ENCODE peak calls at places on chromosomes 6 and 20, in five cellular contexts. F, P, J, C and L are unnamed samples.

GRCh38 chr6:146582857-146583256 is 15.9 kb upstream of the ADGB start:
- DNase-seq in C (no peak), F (peak), J (no peak), P (peak), L (no peak)

GRCh38 chr6:121885399-121886152 is 450.1 kb downstream of the GJA1 start:
- DNase-seq in P (no peak), F (no peak), C (no peak), J (no peak), L (no peak)

GRCh38 chr6:167079853-167080297 is 43.0 kb upstream of the CCR6 start:
- DNase-seq in F (no peak), C (no peak), P (peak), J (no peak), L (no peak)

GRCh38 chr20:5205348-5206210 is 78.8 kb downstream of the CDS2 start:
- DNase-seq in F (peak), C (no peak), J (peak), P (peak), L (peak)

GRCh38 chr6:72850469-72850868 is 228.6 kb downstream of the KCNQ5 start:
- DNase-seq in C (no peak), F (no peak), J (no peak), P (no peak), L (no peak)

GRCh38 chr20:62980380-62980960 is 26.3 kb downstream of the BHLHE23 start:
- DNase-seq in J (no peak), F (no peak), C (peak), P (no peak), L (no peak)

GRCh38 chr6:130969807-130970491 is 93.1 kb downstream of the EPB41L2 start:
- DNase-seq in J (no peak), P (no peak), F (peak), C (no peak), L (no peak)

GRCh38 chr6:139407718-139408222 is 33.3 kb upstream of the CITED2 start:
- DNase-seq in P (no peak), J (no peak), F (no peak), C (no peak), L (no peak)

GRCh38 chr6:52333840-52334200 is 28.1 kb upstream of the PAQR8 start:
- DNase-seq in C (no peak), J (no peak), P (no peak), F (no peak), L (no peak)

GRCh38 chr6:89369009-89369408 is 16.5 kb upstream of the UBE2J1 start:
- DNase-seq in P (peak), C (no peak), F (peak), J (peak), L (no peak)

GRCh38 chr6:89368107-89368506 is 15.6 kb upstream of the UBE2J1 start:
- DNase-seq in F (peak), C (no peak), P (peak), J (no peak), L (no peak)

GRCh38 chr6:89375427-89375868 is 22.9 kb upstream of the UBE2J1 start:
- DNase-seq in P (peak), F (no peak), C (no peak), J (peak), L (no peak)

GRCh38 chr6:89372506-89372901 is 20.0 kb upstream of the UBE2J1 start:
- DNase-seq in C (no peak), P (peak), J (no peak), F (no peak), L (no peak)

DNA sequence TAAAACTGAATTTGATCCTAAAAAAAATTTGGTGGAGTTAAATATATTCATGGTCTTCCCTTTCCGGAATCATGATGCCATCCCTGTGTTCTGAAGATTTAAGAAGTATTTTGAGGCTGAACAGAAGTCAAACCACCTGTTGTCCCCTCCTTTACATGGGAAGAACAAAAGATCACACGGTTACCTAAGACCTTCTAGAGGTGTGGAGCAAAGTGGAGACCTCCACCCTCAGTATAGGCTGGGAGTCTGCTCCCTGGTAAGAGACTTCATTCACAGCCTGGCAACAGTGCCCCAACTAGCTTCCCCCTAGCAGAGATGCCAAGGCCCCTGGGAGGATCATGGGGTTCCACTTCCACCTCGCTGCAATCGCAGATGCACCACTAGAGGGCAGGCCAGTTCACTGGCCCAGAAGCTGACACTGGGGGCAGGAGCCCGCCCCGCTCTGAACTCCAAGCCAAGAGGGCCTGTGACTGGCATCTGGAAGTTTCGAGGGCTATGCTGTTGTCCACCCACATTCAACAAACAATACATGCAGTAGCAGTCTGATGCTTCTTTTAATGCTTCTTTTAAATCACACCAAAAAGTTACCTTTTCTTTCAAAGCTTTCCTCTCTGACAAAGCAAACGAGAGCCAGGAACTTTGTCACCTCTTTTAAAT is 19.5 kb upstream of the UBE2J1 start:
- DNase-seq in J (peak), F (peak), P (peak), C (peak), L (no peak)
- TF ChIP-seq POLR2AphosphoS5 in J (no peak), F (no peak), P (no peak), C (no peak), L (no peak)

GRCh38 chr6:28866342-28867077 is 57.3 kb downstream of the TRIM27 start:
- DNase-seq in P (peak), C (peak), J (peak), F (peak), L (no peak)
- TF ChIP-seq POLR2AphosphoS5 in P (no peak), C (no peak), J (no peak), F (no peak), L (no peak)

GRCh38 chr6:18360188-18360587 is 27.0 kb upstream of the RNF144B start:
- DNase-seq in C (no peak), J (no peak), F (no peak), P (no peak), L (no peak)
- TF ChIP-seq POLR2AphosphoS5 in C (no peak), J (no peak), F (no peak), P (no peak), L (no peak)

DNA sequence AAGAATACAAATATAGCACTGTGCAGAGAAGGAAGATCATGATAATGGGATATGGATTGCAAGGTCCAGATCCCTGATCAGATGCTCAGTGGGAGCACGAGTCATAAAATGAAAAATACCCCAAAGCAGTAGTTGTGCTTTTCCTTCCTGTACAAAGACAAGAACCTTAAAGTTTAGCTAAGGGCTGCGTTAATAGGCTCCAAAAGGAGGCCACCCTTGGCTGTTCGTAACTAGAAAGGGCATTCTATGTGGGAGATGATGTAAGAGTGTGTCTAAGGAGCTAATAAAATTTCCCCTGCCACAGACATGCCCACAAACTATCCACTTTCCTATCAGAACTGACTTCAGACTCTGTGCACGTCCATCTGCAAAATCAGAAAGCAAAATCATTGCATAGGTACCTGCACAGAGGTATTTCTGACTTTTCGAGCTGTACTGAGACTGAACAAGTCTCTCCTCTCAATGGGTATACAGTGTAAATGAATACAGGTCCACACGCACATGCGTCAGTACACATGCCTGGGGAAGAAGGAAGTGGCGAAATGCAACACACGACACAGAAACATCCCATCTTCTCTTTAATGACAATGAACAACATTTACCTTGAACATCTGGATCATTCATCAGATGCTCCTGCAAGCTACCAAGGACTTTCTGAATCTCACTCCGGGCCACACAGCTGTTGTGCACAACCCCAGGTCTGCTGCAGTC is 16.9 kb upstream of the ANKRD60 start:
- DNase-seq in C (no peak), J (no peak), P (no peak), F (no peak), L (no peak)
- TF ChIP-seq POLR2AphosphoS5 in C (no peak), J (no peak), P (no peak), F (no peak), L (no peak)